ENCODE peak calls at places on chromosomes 2 and 18, in four cellular contexts. One of them, this sample, is unnamed.

GRCh38 chr2:109454764-109455394 is 158.9 kb downstream of the SEPTIN10 start:
- DNase-seq in CD8-positive, alpha-beta T cell: no peak
- DNase-seq in stomach: no peak
- DNase-seq in upper lobe of right lung: peak
- DNase-seq in this sample: no peak

GRCh38 chr2:190354003-190354690 is 10.8 kb downstream of the INPP1 start:
- DNase-seq in upper lobe of right lung: no peak
- DNase-seq in CD8-positive, alpha-beta T cell: no peak
- DNase-seq in stomach: no peak
- DNase-seq in this sample: no peak

GRCh38 chr2:119212139-119212800 is 11.4 kb upstream of the STEAP3 start:
- DNase-seq in stomach: no peak
- DNase-seq in CD8-positive, alpha-beta T cell: no peak
- DNase-seq in upper lobe of right lung: no peak
- DNase-seq in this sample: no peak

GRCh38 chr2:217939629-217940245 is 63.1 kb downstream of the TNS1 start:
- DNase-seq in stomach: no peak
- DNase-seq in CD8-positive, alpha-beta T cell: no peak
- DNase-seq in upper lobe of right lung: peak
- DNase-seq in this sample: no peak

GRCh38 chr2:211435331-211435730 is 878.9 kb downstream of the CPS1 start:
- DNase-seq in stomach: no peak
- DNase-seq in CD8-positive, alpha-beta T cell: no peak
- DNase-seq in upper lobe of right lung: no peak
- DNase-seq in this sample: no peak

GRCh38 chr2:112733449-112733848 is 12.6 kb downstream of the NT5DC4 start:
- DNase-seq in upper lobe of right lung: no peak
- DNase-seq in stomach: no peak
- DNase-seq in CD8-positive, alpha-beta T cell: no peak
- DNase-seq in this sample: no peak

GRCh38 chr18:69261436-69261835 is 139.3 kb upstream of the DOK6 start:
- DNase-seq in CD8-positive, alpha-beta T cell: no peak
- DNase-seq in upper lobe of right lung: no peak
- DNase-seq in stomach: no peak
- DNase-seq in this sample: no peak

GRCh38 chr2:139175510-139175909 is 395.3 kb upstream of the NXPH2 start:
- DNase-seq in upper lobe of right lung: no peak
- DNase-seq in CD8-positive, alpha-beta T cell: no peak
- DNase-seq in stomach: no peak
- DNase-seq in this sample: no peak

GRCh38 chr18:45617284-45617683 is 2.0 kb downstream of the SLC14A2 start:
- DNase-seq in stomach: peak
- DNase-seq in CD8-positive, alpha-beta T cell: no peak
- DNase-seq in upper lobe of right lung: peak
- DNase-seq in this sample: no peak

GRCh38 chr2:96815326-96816126 is 542 bp upstream of the CNNM3 start:
- DNase-seq in upper lobe of right lung: no peak
- DNase-seq in stomach: no peak
- DNase-seq in CD8-positive, alpha-beta T cell: no peak
- DNase-seq in this sample: no peak

GRCh38 chr2:66539452-66539851 is 104.5 kb downstream of the MEIS1 start:
- DNase-seq in upper lobe of right lung: no peak
- DNase-seq in stomach: no peak
- DNase-seq in CD8-positive, alpha-beta T cell: no peak
- DNase-seq in this sample: no peak

GRCh38 chr2:197077336-197077735 is 150.8 kb upstream of the PGAP1 start:
- DNase-seq in CD8-positive, alpha-beta T cell: no peak
- DNase-seq in upper lobe of right lung: no peak
- DNase-seq in stomach: no peak
- DNase-seq in this sample: no peak

GRCh38 chr2:196176142-196176738 is 4.9 kb upstream of the STK17B start:
- DNase-seq in stomach: peak
- DNase-seq in CD8-positive, alpha-beta T cell: peak
- DNase-seq in upper lobe of right lung: no peak
- DNase-seq in this sample: no peak

GRCh38 chr2:2733818-2734217 is 402.7 kb upstream of the MYT1L start:
- DNase-seq in CD8-positive, alpha-beta T cell: no peak
- DNase-seq in stomach: no peak
- DNase-seq in upper lobe of right lung: no peak
- DNase-seq in this sample: no peak

GRCh38 chr2:202541137-202541536 is 93.6 kb upstream of the FAM117B start:
- DNase-seq in stomach: peak
- DNase-seq in CD8-positive, alpha-beta T cell: no peak
- DNase-seq in upper lobe of right lung: no peak
- DNase-seq in this sample: no peak

GRCh38 chr2:239750929-239751718 is 274.0 kb downstream of the NDUFA10 start:
- DNase-seq in stomach: no peak
- DNase-seq in upper lobe of right lung: no peak
- DNase-seq in CD8-positive, alpha-beta T cell: no peak
- DNase-seq in this sample: no peak

GRCh38 chr2:237132799-237133198 is 47.1 kb downstream of the COPS8 start:
- DNase-seq in stomach: no peak
- DNase-seq in CD8-positive, alpha-beta T cell: no peak
- DNase-seq in upper lobe of right lung: no peak
- DNase-seq in this sample: no peak

GRCh38 chr2:111663471-111663951 is 220.5 kb downstream of the ANAPC1 start:
- DNase-seq in stomach: no peak
- DNase-seq in CD8-positive, alpha-beta T cell: no peak
- DNase-seq in upper lobe of right lung: no peak
- DNase-seq in this sample: peak

GRCh38 chr18:55841314-55841713 is 253.3 kb upstream of the TCF4 start:
- DNase-seq in upper lobe of right lung: no peak
- DNase-seq in CD8-positive, alpha-beta T cell: no peak
- DNase-seq in stomach: no peak
- DNase-seq in this sample: no peak

GRCh38 chr2:239375278-239376061 is 25.4 kb downstream of the HDAC4 start:
- DNase-seq in stomach: no peak
- DNase-seq in upper lobe of right lung: peak
- DNase-seq in CD8-positive, alpha-beta T cell: no peak
- DNase-seq in this sample: no peak

GRCh38 chr18:3058328-3059191 is 45.6 kb upstream of the LPIN2 start:
- DNase-seq in CD8-positive, alpha-beta T cell: no peak
- DNase-seq in stomach: no peak
- DNase-seq in upper lobe of right lung: no peak
- DNase-seq in this sample: no peak

GRCh38 chr2:39522518-39522877 is 85.4 kb upstream of the MAP4K3 start:
- DNase-seq in stomach: no peak
- DNase-seq in upper lobe of right lung: no peak
- DNase-seq in CD8-positive, alpha-beta T cell: no peak
- DNase-seq in this sample: no peak

GRCh38 chr2:133603109-133603508 is 34.8 kb upstream of the NCKAP5 start:
- DNase-seq in CD8-positive, alpha-beta T cell: no peak
- DNase-seq in upper lobe of right lung: no peak
- DNase-seq in stomach: no peak
- DNase-seq in this sample: no peak

DNA sequence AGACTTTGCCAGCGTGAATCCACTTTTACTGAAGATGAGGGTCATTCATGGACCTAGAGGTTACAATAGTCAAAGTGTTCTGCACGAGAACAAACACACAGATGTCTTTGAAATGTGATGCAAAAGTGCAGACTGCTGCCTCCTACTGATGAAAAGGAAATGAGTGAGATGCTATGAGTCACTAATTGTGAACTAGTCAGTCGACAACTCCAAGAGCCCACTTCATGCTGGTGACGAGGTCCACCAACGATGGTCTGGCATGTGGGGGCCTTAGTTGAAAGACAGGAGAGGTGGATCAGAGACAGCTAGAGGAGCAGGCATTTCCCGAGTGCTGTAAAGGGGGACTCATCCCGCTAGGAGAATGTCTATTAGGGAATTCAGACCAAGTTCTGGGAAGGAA is 17.1 kb upstream of the ZNF236 start:
- DNase-seq in upper lobe of right lung: no peak
- DNase-seq in stomach: no peak
- DNase-seq in CD8-positive, alpha-beta T cell: no peak
- DNase-seq in this sample: no peak
- TF ChIP-seq CTCF in upper lobe of right lung: no peak
- TF ChIP-seq CTCF in stomach: no peak
- TF ChIP-seq CTCF in CD8-positive, alpha-beta T cell: no peak
- TF ChIP-seq CTCF in this sample: peak

GRCh38 chr2:128236491-128237035 is 82.1 kb downstream of the HS6ST1 start:
- DNase-seq in stomach: no peak
- DNase-seq in upper lobe of right lung: peak
- DNase-seq in CD8-positive, alpha-beta T cell: no peak
- DNase-seq in this sample: peak

GRCh38 chr2:128234613-128235012 is 84.1 kb downstream of the HS6ST1 start:
- DNase-seq in upper lobe of right lung: peak
- DNase-seq in CD8-positive, alpha-beta T cell: no peak
- DNase-seq in stomach: no peak
- DNase-seq in this sample: peak

GRCh38 chr2:128232965-128233789 is 85.5 kb downstream of the HS6ST1 start:
- DNase-seq in CD8-positive, alpha-beta T cell: peak
- DNase-seq in stomach: peak
- DNase-seq in upper lobe of right lung: peak
- DNase-seq in this sample: peak

GRCh38 chr2:128235581-128235980 is 83.1 kb downstream of the HS6ST1 start:
- DNase-seq in stomach: no peak
- DNase-seq in CD8-positive, alpha-beta T cell: no peak
- DNase-seq in upper lobe of right lung: peak
- DNase-seq in this sample: peak

DNA sequence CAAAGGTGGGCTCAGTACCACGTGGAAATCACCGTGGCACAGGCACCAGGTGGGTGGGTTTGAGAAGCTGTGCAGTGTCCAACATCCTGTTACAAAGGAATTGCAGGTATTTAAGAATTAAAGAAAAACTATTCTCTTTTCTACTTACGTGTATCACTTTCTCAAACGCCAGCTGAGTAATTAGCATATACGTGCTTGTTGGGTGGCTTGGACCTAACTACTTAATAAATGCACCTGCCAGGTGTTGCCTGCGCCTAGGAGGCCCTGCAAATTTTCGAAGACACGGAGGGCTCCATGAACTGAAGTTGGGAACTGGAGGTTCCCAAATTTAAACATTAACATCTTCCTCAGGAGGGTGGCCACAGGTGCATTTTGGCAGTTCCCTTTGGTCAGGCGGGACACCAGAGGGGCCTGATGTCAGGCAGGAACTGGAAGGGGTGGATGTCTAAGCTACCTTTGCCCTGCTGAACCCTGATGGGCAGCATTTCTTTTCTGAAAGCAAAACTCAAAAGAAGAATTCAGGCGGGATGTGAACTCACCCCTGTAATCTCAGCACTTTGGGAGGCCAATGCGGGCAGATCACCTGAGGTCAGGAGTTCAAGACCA is 84.8 kb downstream of the HS6ST1 start:
- DNase-seq in CD8-positive, alpha-beta T cell: no peak
- DNase-seq in upper lobe of right lung: peak
- DNase-seq in stomach: no peak
- DNase-seq in this sample: peak
- TF ChIP-seq CTCF in CD8-positive, alpha-beta T cell: peak
- TF ChIP-seq CTCF in upper lobe of right lung: no peak
- TF ChIP-seq CTCF in stomach: no peak
- TF ChIP-seq CTCF in this sample: no peak

GRCh38 chr2:172997031-172997430 is 78.6 kb upstream of the MAP3K20 start:
- DNase-seq in stomach: no peak
- DNase-seq in upper lobe of right lung: no peak
- DNase-seq in CD8-positive, alpha-beta T cell: no peak
- DNase-seq in this sample: no peak

GRCh38 chr2:172998547-172998946 is 77.1 kb upstream of the MAP3K20 start:
- DNase-seq in stomach: no peak
- DNase-seq in CD8-positive, alpha-beta T cell: no peak
- DNase-seq in upper lobe of right lung: no peak
- DNase-seq in this sample: no peak

GRCh38 chr2:172993924-172994717 is 81.5 kb upstream of the MAP3K20 start:
- DNase-seq in stomach: no peak
- DNase-seq in CD8-positive, alpha-beta T cell: no peak
- DNase-seq in upper lobe of right lung: no peak
- DNase-seq in this sample: no peak

GRCh38 chr2:172995323-172996244 is 80.1 kb upstream of the MAP3K20 start:
- DNase-seq in stomach: no peak
- DNase-seq in upper lobe of right lung: no peak
- DNase-seq in CD8-positive, alpha-beta T cell: no peak
- DNase-seq in this sample: no peak

DNA sequence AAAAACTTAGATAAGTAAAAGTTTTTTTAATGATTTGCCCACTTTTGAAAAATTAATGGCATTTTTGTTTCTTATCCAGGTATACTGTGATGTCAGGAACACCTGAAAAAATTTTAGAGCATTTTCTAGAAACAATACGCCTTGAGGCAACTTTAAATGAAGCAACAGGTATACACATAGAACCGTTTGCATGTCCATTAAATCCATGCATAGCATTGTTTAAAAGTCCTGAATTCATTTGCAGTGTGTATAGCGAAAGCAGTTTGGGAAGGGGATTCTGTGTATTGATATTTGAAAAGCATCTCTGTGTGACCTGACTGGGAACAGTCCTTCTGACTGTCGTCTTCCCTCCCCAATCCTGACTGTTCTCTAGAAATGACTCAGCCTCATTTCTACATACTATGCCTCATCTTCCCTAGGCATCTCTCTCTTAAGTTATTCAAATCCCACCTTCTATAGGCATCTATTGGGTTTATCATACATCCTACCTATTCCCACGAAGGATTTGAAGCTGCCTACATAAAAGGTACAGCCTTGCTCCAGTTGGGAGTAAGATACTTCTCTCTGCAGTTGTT is 79.2 kb upstream of the MAP3K20 start:
- DNase-seq in CD8-positive, alpha-beta T cell: no peak
- DNase-seq in stomach: no peak
- DNase-seq in upper lobe of right lung: no peak
- DNase-seq in this sample: no peak
- TF ChIP-seq CTCF in CD8-positive, alpha-beta T cell: no peak
- TF ChIP-seq CTCF in stomach: no peak
- TF ChIP-seq CTCF in upper lobe of right lung: no peak
- TF ChIP-seq CTCF in this sample: no peak

GRCh38 chr2:71784734-71785549 is 331.6 kb downstream of the DYSF start:
- DNase-seq in CD8-positive, alpha-beta T cell: no peak
- DNase-seq in stomach: no peak
- DNase-seq in upper lobe of right lung: no peak
- DNase-seq in this sample: peak
- TF ChIP-seq CTCF in CD8-positive, alpha-beta T cell: no peak
- TF ChIP-seq CTCF in stomach: no peak
- TF ChIP-seq CTCF in upper lobe of right lung: no peak
- TF ChIP-seq CTCF in this sample: no peak

DNA sequence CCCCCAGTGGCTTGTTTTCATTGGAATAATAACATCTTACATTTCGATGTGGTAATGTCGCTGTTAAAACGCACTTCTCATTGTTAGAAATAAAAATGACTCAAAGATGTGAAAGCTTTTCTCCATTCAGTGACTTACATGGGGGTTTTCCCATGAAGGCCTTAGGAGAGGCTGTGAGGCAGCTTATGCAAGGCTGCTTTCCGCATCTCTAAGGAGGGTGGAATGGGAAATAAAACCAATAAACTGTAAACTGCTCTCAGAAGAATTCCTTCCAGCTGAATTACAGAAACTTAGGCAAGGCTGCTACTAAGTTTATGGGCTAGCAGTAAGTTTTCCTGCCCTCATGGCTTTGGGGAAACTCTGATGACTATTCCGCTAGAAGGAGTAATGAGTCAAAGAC is 97.6 kb upstream of the SMAD7 start:
- DNase-seq in CD8-positive, alpha-beta T cell: no peak
- DNase-seq in stomach: no peak
- DNase-seq in upper lobe of right lung: no peak
- DNase-seq in this sample: peak
- TF ChIP-seq CTCF in CD8-positive, alpha-beta T cell: no peak
- TF ChIP-seq CTCF in stomach: no peak
- TF ChIP-seq CTCF in upper lobe of right lung: no peak
- TF ChIP-seq CTCF in this sample: no peak

This sample was measured in osteocyte.